ENCODE peak calls at places on chromosomes 11 and 22, in five cellular contexts. E, U, J, K and T are unnamed samples.

GRCh38 chr22:50530280-50530856 is 556 bp upstream of the TYMP start:
- DNase-seq in E (peak), U (peak), J (peak), K (no peak), T (peak)

GRCh38 chr11:134656861-134657540 is 245.0 kb upstream of the B3GAT1 start:
- DNase-seq in E (peak), U (peak), J (no peak), K (no peak), T (no peak)

GRCh38 chr11:15308840-15309239 is 194.1 kb downstream of the INSC start:
- DNase-seq in E (no peak), U (no peak), J (no peak), K (no peak), T (no peak)

GRCh38 chr22:31898406-31898805 is 45.9 kb upstream of the YWHAH start:
- DNase-seq in E (no peak), U (no peak), J (no peak), K (no peak), T (no peak)

GRCh38 chr11:133041928-133042890 is 490.1 kb downstream of the OPCML start:
- DNase-seq in E (no peak), U (no peak), J (no peak), K (no peak), T (no peak)

GRCh38 chr22:36052505-36052941 is 23.9 kb upstream of the RBFOX2 start:
- DNase-seq in E (no peak), U (no peak), J (peak), K (no peak), T (peak)

GRCh38 chr22:21681566-21682370 is 16.0 kb downstream of the PPIL2 start:
- DNase-seq in E (no peak), U (no peak), J (no peak), K (no peak), T (no peak)

GRCh38 chr11:79973701-79974626 is 533.1 kb upstream of the TENM4 start:
- DNase-seq in E (no peak), U (no peak), J (peak), K (no peak), T (no peak)

GRCh38 chr11:124538019-124538418 is 5.4 kb downstream of the OR8B12 start:
- DNase-seq in E (no peak), U (no peak), J (peak), K (no peak), T (peak)

GRCh38 chr22:46592390-46592872 is 27.8 kb upstream of the GRAMD4 start:
- DNase-seq in E (peak), U (no peak), J (peak), K (peak), T (peak)